ENCODE peak calls at places on chromosomes 7 and 10, in eight cellular contexts. Z, D, Y, C, Q, A, H and X are unnamed samples.

GRCh38 chr10:35574924-35575352 is 30.2 kb upstream of the GJD4 start:
- DNase-seq in A (no peak), D (no peak), Z (no peak), H (no peak), Y (peak), C (no peak), Q (no peak), X (peak)

GRCh38 chr7:30743371-30744074 is 8.4 kb upstream of the INMT start:
- DNase-seq in C (no peak), H (no peak), Z (no peak), D (no peak), A (no peak), Q (no peak), Y (no peak), X (no peak)

GRCh38 chr7:37285701-37286475 is 162.8 kb downstream of the ELMO1 start:
- DNase-seq in H (no peak), D (no peak), Q (no peak), Z (peak), Y (no peak), A (no peak), C (no peak), X (no peak)

GRCh38 chr7:88692493-88692892 is 67.0 kb upstream of the ZNF804B start:
- DNase-seq in Z (no peak), Y (no peak), Q (no peak), H (no peak), C (no peak), A (no peak), D (no peak), X (no peak)

GRCh38 chr10:131444862-131445461 is 133.4 kb upstream of the TCERG1L start:
- DNase-seq in H (no peak), A (no peak), D (no peak), Y (no peak), Z (no peak), Q (no peak), C (no peak), X (no peak)

GRCh38 chr10:29448125-29448524 is 159.3 kb downstream of the LYZL1 start:
- DNase-seq in D (no peak), Q (no peak), Y (no peak), C (no peak), Z (no peak), A (no peak), H (no peak), X (no peak)

GRCh38 chr7:20417260-20417659 is 86.6 kb downstream of the ITGB8 start:
- DNase-seq in D (no peak), Z (no peak), H (no peak), Y (no peak), C (no peak), Q (no peak), A (no peak), X (no peak)

GRCh38 chr10:132708441-132708840 is 77.5 kb downstream of the NKX6-2 start:
- DNase-seq in Y (no peak), D (no peak), C (no peak), Z (no peak), H (peak), A (no peak), Q (no peak), X (no peak)

GRCh38 chr10:124575107-124576035 is 113.7 kb downstream of the LHPP start:
- DNase-seq in Z (no peak), D (no peak), A (no peak), C (no peak), Y (no peak), H (no peak), Q (no peak), X (no peak)

GRCh38 chr7:43785425-43785824 is 26.9 kb downstream of the BLVRA start:
- DNase-seq in Q (no peak), H (no peak), A (no peak), Y (no peak), Z (no peak), C (no peak), D (no peak), X (peak)

GRCh38 chr7:24889611-24890010 is 90.4 kb downstream of the OSBPL3 start:
- DNase-seq in C (no peak), A (no peak), H (no peak), Y (no peak), D (no peak), Z (peak), Q (no peak), X (no peak)

GRCh38 chr7:119482209-119482608 is 790.8 kb upstream of the KCND2 start:
- DNase-seq in D (no peak), A (no peak), H (peak), Q (no peak), Z (no peak), Y (no peak), C (no peak), X (no peak)

GRCh38 chr7:45088821-45089313 is at the start of gene NACAD:
- DNase-seq in Z (peak), C (peak), Y (no peak), A (no peak), Q (no peak), H (no peak), D (no peak), X (no peak)